ENCODE peak calls at places on chromosomes 4 and X, in nine cellular contexts. B is MV-4-11; R is stimulated activated CD4-positive, alpha-beta T cell treated with anti-CD3 and anti-CD28 coated beads, Interleukin-15, amount 100 ng/mL, for 1 hour; Y is AG08396; T is T-helper 2 cell; Z is NCI-H2171 treated with DMSO at 0.1 percent for 48 hours; W is stimulated activated CD8-positive, alpha-beta memory T cell treated with anti-CD3 and anti-CD28 coated beads, Interleukin-15, amount 100 ng/mL, for 24 hours; X is effector CD4-positive, alpha-beta T cell; V is ELR. J is an unnamed sample.

GRCh38 chr4:154088741-154089140 is 299.9 kb upstream of the SFRP2 start:
- DNase-seq in B (no peak), R (no peak), Y (no peak), T (no peak), Z (no peak), W (no peak), X (no peak), V (no peak), J (no peak)

GRCh38 chr4:187128971-187129370 is 405.3 kb upstream of the FAT1 start:
- DNase-seq in B (no peak), R (no peak), Y (no peak), T (no peak), Z (no peak), W (no peak), X (no peak), V (peak; percentile 63), J (peak; percentile 61)

GRCh38 chr4:11409632-11410031 is 19.1 kb downstream of the HS3ST1 start:
- DNase-seq in B (no peak), R (no peak), Y (no peak), T (no peak), Z (no peak), W (no peak), X (no peak), V (no peak), J (no peak)

GRCh38 chr4:42234817-42235216 is 82.4 kb upstream of the BEND4 start:
- DNase-seq in B (no peak), R (no peak), Y (no peak), T (no peak), Z (no peak), W (no peak), X (no peak), V (no peak), J (no peak)

GRCh38 chrX:153381684-153382532 is 19.2 kb downstream of the PNMA6E start:
- DNase-seq in B (peak; percentile 80), R (no peak), Y (peak; percentile 56), T (no peak), Z (peak; percentile 74), W (no peak), X (no peak), V (peak; percentile 59), J (peak; percentile 20)

GRCh38 chr4:9833421-9833820 is 52.0 kb downstream of the DRD5 start:
- DNase-seq in B (no peak), R (no peak), Y (no peak), T (no peak), Z (no peak), W (no peak), X (no peak), V (no peak), J (no peak)

GRCh38 chrX:104189862-104190261 is 23.6 kb downstream of the FAM199X start:
- DNase-seq in B (no peak), R (no peak), Y (no peak), T (no peak), Z (no peak), W (no peak), X (no peak), V (no peak), J (no peak)

GRCh38 chrX:120456973-120457372 is 12.1 kb downstream of the LAMP2 start:
- DNase-seq in B (peak; percentile 75), R (no peak), Y (no peak), T (no peak), Z (no peak), W (no peak), X (no peak), V (peak; percentile 49), J (peak; percentile 52)

GRCh38 chr4:146545102-146545501 is 23.4 kb upstream of the SLC10A7 start:
- DNase-seq in B (peak; percentile 22), R (no peak), Y (peak; percentile 28), T (no peak), Z (no peak), W (no peak), X (no peak), V (peak; percentile 57), J (no peak)

GRCh38 chrX:57453901-57454300 is 137.9 kb upstream of the ZXDB start:
- DNase-seq in B (no peak), R (no peak), Y (peak; percentile 6), T (no peak), Z (peak; percentile 14), W (no peak), X (no peak), V (peak; percentile 22), J (no peak)

GRCh38 chrX:56729152-56729557 is at the start of gene NBDY:
- DNase-seq in B (peak; percentile 37), R (peak; percentile 1), Y (peak; percentile 15), T (peak; percentile 9), Z (peak; percentile 69), W (no peak), X (peak; percentile 11), V (peak; percentile 63), J (peak; percentile 43)

GRCh38 chr4:168612435-168613139 is 115.7 kb downstream of the PALLD start:
- DNase-seq in B (no peak), R (no peak), Y (peak; percentile 21), T (no peak), Z (no peak), W (no peak), X (no peak), V (peak; percentile 81), J (peak; percentile 28)

GRCh38 chrX:103730746-103731508 is 20.2 kb downstream of the TMEM31 start:
- DNase-seq in B (no peak), R (no peak), Y (no peak), T (no peak), Z (no peak), W (no peak), X (no peak), V (peak; percentile 40), J (peak; percentile 56)